ENCODE peak calls at places on chromosomes 4 and X, in five cellular contexts. R is A549, H is HCT116, J is GM23338, P is K562. I is an unnamed sample.
A peak's percentile ranks its signal among the peaks of the same experiment; 100 is the strongest.

GRCh38 chr4:4379540-4380087 is 7.3 kb upstream of the NSG1 start:
- DNase-seq in R (no peak), H (no peak), J (no peak), P (no peak), I (no peak)

GRCh38 chrX:110852180-110852579 is 56.6 kb upstream of the CHRDL1 start:
- DNase-seq in R (peak; percentile 15), H (no peak), J (peak; percentile 37), P (peak; percentile 21), I (no peak)

GRCh38 chr4:164345756-164346155 is 408.2 kb upstream of the SMIM31 start:
- DNase-seq in R (no peak), H (no peak), J (no peak), P (no peak), I (no peak)

GRCh38 chr4:5029447-5029846 is 10.2 kb upstream of the CYTL1 start:
- DNase-seq in R (no peak), H (no peak), J (no peak), P (no peak), I (no peak)

GRCh38 chrX:105869676-105870075 is 47.3 kb downstream of the NRK start:
- DNase-seq in R (no peak), H (no peak), J (no peak), P (no peak), I (no peak)

GRCh38 chrX:100207331-100208024 is 202.6 kb downstream of the PCDH19 start:
- DNase-seq in R (no peak), H (no peak), J (no peak), P (no peak), I (no peak)

GRCh38 chrX:46628406-46629371 is 55.1 kb downstream of the CHST7 start:
- DNase-seq in R (no peak), H (no peak), J (no peak), P (no peak), I (peak; percentile 72)

GRCh38 chr4:17597517-17597916 is 16.9 kb upstream of the MED28 start:
- DNase-seq in R (no peak), H (no peak), J (peak; percentile 18), P (no peak), I (no peak)

GRCh38 chr4:30600246-30600645 is 119.9 kb upstream of the PCDH7 start:
- DNase-seq in R (no peak), H (no peak), J (peak; percentile 43), P (no peak), I (no peak)

GRCh38 chr4:165343353-165344191 is 16.1 kb downstream of the MSMO1 start:
- DNase-seq in R (no peak), H (no peak), J (peak; percentile 58), P (no peak), I (no peak)

GRCh38 chrX:7086384-7086783 is 61.1 kb upstream of the STS start:
- DNase-seq in R (no peak), H (no peak), J (no peak), P (no peak), I (no peak)

GRCh38 chrX:68632491-68632890 is 15.0 kb upstream of the STARD8 start:
- DNase-seq in R (no peak), H (no peak), J (no peak), P (no peak), I (no peak)

GRCh38 chr4:48141048-48141447 is 7.0 kb upstream of the TXK start:
- DNase-seq in R (peak; percentile 17), H (no peak), J (peak; percentile 77), P (peak; percentile 21), I (no peak)

GRCh38 chr4:3807861-3808521 is 41.8 kb downstream of the ADRA2C start:
- DNase-seq in R (no peak), H (no peak), J (peak; percentile 38), P (no peak), I (no peak)

GRCh38 chr4:24745172-24745895 is 50.0 kb upstream of the SOD3 start:
- DNase-seq in R (no peak), H (no peak), J (no peak), P (no peak), I (no peak)

DNA sequence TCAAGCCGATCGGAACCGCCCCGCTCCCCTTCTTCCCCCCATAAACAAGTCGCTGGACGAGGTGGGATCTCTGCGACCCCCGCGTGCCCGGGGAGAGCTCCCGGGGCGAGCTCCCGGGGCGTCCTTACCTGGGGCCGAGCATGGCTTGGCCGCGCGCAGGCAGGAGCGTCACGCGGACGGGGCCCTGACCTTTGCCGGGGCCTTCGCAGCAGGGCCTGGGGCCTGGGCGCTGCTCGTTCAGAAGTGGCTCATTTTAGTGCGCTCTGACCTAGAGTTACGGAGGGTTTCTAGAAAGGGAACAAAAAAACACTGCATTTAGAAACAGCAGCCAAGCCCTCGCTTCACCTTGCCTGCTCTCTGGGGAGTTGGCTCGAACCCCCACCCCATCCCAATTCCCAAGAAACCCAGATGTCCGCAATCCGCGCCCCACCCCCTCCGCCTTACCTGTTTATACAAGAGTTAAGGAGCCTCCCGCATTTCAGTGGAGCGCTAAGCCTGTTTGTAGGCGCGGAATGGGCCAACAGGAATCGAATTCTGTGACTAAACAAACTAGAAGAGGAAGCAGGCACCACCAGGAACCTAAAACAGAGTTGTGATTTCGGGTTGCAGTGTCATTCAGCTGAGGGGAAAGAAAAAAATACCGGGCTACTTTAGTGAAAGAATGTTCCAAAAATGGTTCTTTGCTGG is 814 bp upstream of the RBM47 start:
- DNase-seq in R (peak; percentile 28), H (peak; percentile 26), J (peak; percentile 94), P (no peak), I (peak; percentile 52)
- TF ChIP-seq REST in R (no peak), H (no peak), J (no peak), P (no peak), I (no peak)

GRCh38 chr4:151934766-151935165 is 174.0 kb upstream of the GATB start:
- DNase-seq in R (no peak), H (no peak), J (no peak), P (no peak), I (no peak)
- TF ChIP-seq REST in R (no peak), H (no peak), J (no peak), P (no peak), I (no peak)

DNA sequence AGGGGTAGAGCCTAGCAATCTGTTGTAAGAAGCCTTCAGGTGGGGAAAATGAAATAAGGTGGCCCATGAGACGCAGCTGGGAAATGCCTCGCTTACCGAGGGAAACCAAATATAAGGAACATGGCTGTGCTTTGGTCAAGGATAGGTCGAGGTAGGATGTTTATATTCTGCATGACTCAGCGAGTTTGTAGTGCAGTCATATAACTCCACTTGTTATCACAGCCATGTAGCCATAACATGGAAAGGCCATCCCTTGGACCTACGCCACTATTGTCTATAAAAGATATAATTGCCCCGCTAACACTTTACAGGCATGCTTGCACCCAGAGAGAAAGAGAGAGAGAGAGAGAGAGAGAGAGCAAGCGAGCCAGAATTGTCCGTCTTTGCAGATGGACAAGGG is 80.9 kb upstream of the GLRA2 start:
- DNase-seq in R (no peak), H (no peak), J (no peak), P (no peak), I (no peak)
- TF ChIP-seq REST in R (no peak), H (no peak), J (no peak), P (no peak), I (no peak)

DNA sequence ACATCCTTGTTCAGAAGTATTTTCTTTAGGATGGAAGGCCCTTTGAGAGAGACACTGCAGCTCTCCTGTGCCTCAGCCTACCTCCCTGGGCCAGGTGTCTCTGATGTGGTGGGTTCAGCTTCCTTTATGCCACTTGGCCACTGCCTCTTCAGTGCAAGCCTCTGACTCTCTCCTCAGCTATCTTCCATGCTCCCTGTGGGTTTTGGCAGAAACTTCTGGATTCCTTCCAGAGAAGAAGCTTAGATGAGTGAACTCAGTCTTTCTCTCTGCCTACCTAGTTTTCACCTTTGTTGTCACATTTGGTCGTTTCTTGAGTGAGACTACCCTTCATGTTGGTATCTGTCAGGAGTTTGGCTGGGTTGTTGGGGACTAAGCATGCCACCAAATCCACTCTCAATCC is 31.8 kb downstream of the IL15 start:
- DNase-seq in R (no peak), H (no peak), J (no peak), P (no peak), I (no peak)
- TF ChIP-seq REST in R (no peak), H (no peak), J (no peak), P (no peak), I (no peak)

DNA sequence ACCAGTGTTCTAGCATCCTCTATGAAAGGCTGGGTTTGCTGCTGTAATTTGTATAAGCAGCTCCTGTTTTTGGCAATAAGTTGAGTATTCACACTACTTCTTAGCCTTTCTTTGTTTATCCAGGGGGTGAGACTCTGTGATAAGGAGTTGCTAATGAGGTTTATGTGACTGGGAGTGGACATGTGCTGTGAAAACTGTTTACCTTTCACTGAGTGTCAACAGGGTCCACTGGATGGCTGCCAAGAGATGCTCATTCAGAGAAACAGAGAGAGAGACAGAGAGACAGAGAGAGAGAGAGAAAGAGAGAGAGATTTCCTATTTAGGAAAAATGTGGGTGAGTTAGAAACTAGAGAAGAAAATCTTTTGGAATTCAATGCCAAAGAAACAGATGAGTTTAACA is 233.9 kb downstream of the CHIC2 start:
- DNase-seq in R (no peak), H (no peak), J (no peak), P (no peak), I (no peak)
- TF ChIP-seq REST in R (no peak), H (no peak), J (no peak), P (no peak), I (no peak)

DNA sequence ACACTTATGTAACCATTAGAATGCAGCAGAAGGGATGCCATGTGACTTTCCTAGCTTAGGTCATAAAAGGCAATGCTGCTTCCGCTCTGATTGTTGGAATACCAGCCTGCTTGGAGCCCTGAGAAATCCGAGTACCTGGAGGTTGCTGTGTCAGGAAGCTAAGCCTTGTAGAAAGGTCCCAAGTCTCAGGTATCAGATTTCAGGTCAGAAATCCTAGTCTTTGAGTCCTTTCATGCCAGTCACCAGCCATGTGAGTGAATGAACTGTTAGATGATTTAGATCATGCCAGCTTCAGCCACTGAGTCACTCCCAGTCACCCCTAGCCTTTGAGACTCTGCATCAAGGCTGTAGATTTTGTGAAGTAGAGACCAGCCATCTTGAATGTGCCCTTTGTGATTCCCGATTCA is 23.5 kb downstream of the RAP1GDS1 start:
- DNase-seq in R (no peak), H (peak; percentile 89), J (peak; percentile 91), P (no peak), I (no peak)
- TF ChIP-seq REST in R (no peak), H (no peak), J (no peak), P (no peak), I (no peak)

GRCh38 chr4:39933689-39934590 is 43.8 kb downstream of the PDS5A start:
- DNase-seq in R (no peak), H (no peak), J (peak; percentile 21), P (no peak), I (no peak)
- TF ChIP-seq REST in R (no peak), H (no peak), J (no peak), P (no peak), I (no peak)

I was measured in HL-60.